ENCODE peak calls at places on chromosomes 4 and X, in seven cellular contexts. One of them, this sample, is unnamed.
A peak's percentile ranks its signal among the peaks of the same experiment; 100 is the strongest.

GRCh38 chr4:75142850-75143249 is 209.9 kb downstream of the PARM1 start:
- DNase-seq in skeletal muscle cell: no peak
- DNase-seq in uterus: no peak
- DNase-seq in astrocyte: no peak
- DNase-seq in LoVo: no peak
- DNase-seq in Ammon's horn: no peak
- DNase-seq in GM23338: no peak
- DNase-seq in this sample: no peak

GRCh38 chrX:68914337-68914989 is 85.6 kb downstream of the EFNB1 start:
- DNase-seq in LoVo: no peak
- DNase-seq in uterus: no peak
- DNase-seq in astrocyte: no peak
- DNase-seq in GM23338: peak; percentile 38
- DNase-seq in skeletal muscle cell: no peak
- DNase-seq in Ammon's horn: no peak
- DNase-seq in this sample: no peak

GRCh38 chr4:153573221-153573620 is 107.1 kb downstream of the TMEM131L start:
- DNase-seq in LoVo: no peak
- DNase-seq in astrocyte: no peak
- DNase-seq in uterus: no peak
- DNase-seq in Ammon's horn: no peak
- DNase-seq in GM23338: no peak
- DNase-seq in skeletal muscle cell: no peak
- DNase-seq in this sample: no peak

GRCh38 chrX:96436105-96436504 is 248.5 kb upstream of the DIAPH2 start:
- DNase-seq in LoVo: no peak
- DNase-seq in uterus: no peak
- DNase-seq in GM23338: no peak
- DNase-seq in skeletal muscle cell: no peak
- DNase-seq in Ammon's horn: no peak
- DNase-seq in astrocyte: peak; percentile 55
- DNase-seq in this sample: peak; percentile 64

GRCh38 chr4:48578132-48578964 is 88.3 kb downstream of the ZAR1 start:
- DNase-seq in uterus: peak; percentile 22
- DNase-seq in skeletal muscle cell: peak; percentile 25
- DNase-seq in Ammon's horn: peak; percentile 92
- DNase-seq in GM23338: peak; percentile 81
- DNase-seq in astrocyte: peak; percentile 42
- DNase-seq in LoVo: peak; percentile 63
- DNase-seq in this sample: peak; percentile 72

GRCh38 chr4:137610960-137611359 is 78.7 kb upstream of the PCDH18 start:
- DNase-seq in Ammon's horn: no peak
- DNase-seq in astrocyte: no peak
- DNase-seq in skeletal muscle cell: no peak
- DNase-seq in uterus: no peak
- DNase-seq in LoVo: no peak
- DNase-seq in GM23338: peak; percentile 64
- DNase-seq in this sample: no peak

GRCh38 chr4:151484396-151485102 is 75.6 kb downstream of the FHIP1A start:
- DNase-seq in astrocyte: peak; percentile 91
- DNase-seq in skeletal muscle cell: peak; percentile 54
- DNase-seq in uterus: no peak
- DNase-seq in LoVo: peak; percentile 69
- DNase-seq in GM23338: peak; percentile 96
- DNase-seq in Ammon's horn: no peak
- DNase-seq in this sample: peak; percentile 72

GRCh38 chr4:124433500-124433899 is 279.0 kb downstream of the ANKRD50 start:
- DNase-seq in LoVo: no peak
- DNase-seq in GM23338: no peak
- DNase-seq in astrocyte: peak; percentile 16
- DNase-seq in skeletal muscle cell: peak; percentile 32
- DNase-seq in Ammon's horn: no peak
- DNase-seq in uterus: no peak
- DNase-seq in this sample: no peak

GRCh38 chr4:107862658-107863057 is 37.9 kb downstream of the SGMS2 start:
- DNase-seq in skeletal muscle cell: no peak
- DNase-seq in astrocyte: peak; percentile 55
- DNase-seq in Ammon's horn: no peak
- DNase-seq in GM23338: peak; percentile 13
- DNase-seq in uterus: no peak
- DNase-seq in LoVo: peak; percentile 36
- DNase-seq in this sample: peak; percentile 46

GRCh38 chrX:4560192-4560591 is 846.7 kb upstream of the PRKX start:
- DNase-seq in Ammon's horn: no peak
- DNase-seq in skeletal muscle cell: no peak
- DNase-seq in astrocyte: no peak
- DNase-seq in GM23338: no peak
- DNase-seq in LoVo: no peak
- DNase-seq in uterus: no peak
- DNase-seq in this sample: no peak

GRCh38 chrX:68935362-68935761 is 106.5 kb downstream of the EFNB1 start:
- DNase-seq in astrocyte: no peak
- DNase-seq in LoVo: no peak
- DNase-seq in skeletal muscle cell: no peak
- DNase-seq in GM23338: no peak
- DNase-seq in uterus: no peak
- DNase-seq in Ammon's horn: no peak
- DNase-seq in this sample: no peak

GRCh38 chr4:139054791-139055376 is 39.3 kb downstream of the NOCT start:
- DNase-seq in astrocyte: peak; percentile 8
- DNase-seq in GM23338: no peak
- DNase-seq in LoVo: no peak
- DNase-seq in uterus: no peak
- DNase-seq in Ammon's horn: no peak
- DNase-seq in skeletal muscle cell: no peak
- DNase-seq in this sample: no peak

GRCh38 chr4:152935661-152936445 is at the start of gene FHDC1:
- DNase-seq in LoVo: peak; percentile 81
- DNase-seq in uterus: no peak
- DNase-seq in skeletal muscle cell: no peak
- DNase-seq in GM23338: peak; percentile 93
- DNase-seq in Ammon's horn: no peak
- DNase-seq in astrocyte: peak; percentile 19
- DNase-seq in this sample: no peak

GRCh38 chrX:47958943-47959342 is 44.8 kb downstream of the ZNF182 start:
- DNase-seq in skeletal muscle cell: no peak
- DNase-seq in uterus: no peak
- DNase-seq in Ammon's horn: no peak
- DNase-seq in LoVo: no peak
- DNase-seq in GM23338: peak; percentile 34
- DNase-seq in astrocyte: no peak
- DNase-seq in this sample: no peak

GRCh38 chrX:45697591-45697990 is 496.9 kb upstream of the DIPK2B start:
- DNase-seq in Ammon's horn: no peak
- DNase-seq in GM23338: no peak
- DNase-seq in LoVo: no peak
- DNase-seq in astrocyte: peak; percentile 75
- DNase-seq in uterus: no peak
- DNase-seq in skeletal muscle cell: peak; percentile 59
- DNase-seq in this sample: peak; percentile 64

This sample was measured in fibroblast of gingiva.